ENCODE peak calls at places on chromosomes 5 and 9, in ten cellular contexts. P is GM12865; T is SHP77; J is G401; B is GM12891; S is lower lobe of right lung; N is mucosa of descending colon; W is activated CD8-positive, alpha-beta memory T cell treated with anti-CD3 and anti-CD28 coated beads for 1 hour; V is endothelial cell; C is astrocyte of the hippocampus. H is an unnamed sample.

GRCh38 chr9:107118873-107119272 is 164.2 kb upstream of the RAD23B start:
- DNase-seq in P (no peak), T (no peak), J (no peak), B (no peak), S (no peak), N (no peak), W (no peak), V (no peak), C (no peak), H (no peak)

GRCh38 chr5:141846031-141846430 is 32.2 kb downstream of the PCDH1 start:
- DNase-seq in P (no peak), T (peak; percentile 82), J (peak; percentile 53), B (no peak), S (no peak), N (no peak), W (no peak), V (no peak), C (peak; percentile 75), H (peak; percentile 42)

GRCh38 chr5:30401479-30402058 is 791.9 kb upstream of the CDH6 start:
- DNase-seq in P (peak; percentile 0), T (peak; percentile 67), J (peak; percentile 6), B (no peak), S (no peak), N (no peak), W (no peak), V (peak; percentile 55), C (peak; percentile 63), H (no peak)

GRCh38 chr5:173499471-173500212 is 116.8 kb downstream of the BOD1 start:
- DNase-seq in P (no peak), T (peak; percentile 88), J (no peak), B (no peak), S (no peak), N (no peak), W (no peak), V (no peak), C (no peak), H (no peak)

GRCh38 chr9:121269030-121269887 is 1.3 kb downstream of the GSN start:
- DNase-seq in P (no peak), T (no peak), J (no peak), B (no peak), S (no peak), N (peak; percentile 70), W (no peak), V (no peak), C (peak; percentile 50), H (peak; percentile 12)

GRCh38 chr5:129459485-129460120 is 495 bp upstream of the ADAMTS19 start:
- DNase-seq in P (no peak), T (no peak), J (no peak), B (no peak), S (no peak), N (peak; percentile 58), W (no peak), V (peak; percentile 55), C (peak; percentile 77), H (no peak)

GRCh38 chr5:115374057-115374775 is 77.8 kb upstream of the CCDC112 start:
- DNase-seq in P (no peak), T (no peak), J (no peak), B (no peak), S (no peak), N (no peak), W (no peak), V (no peak), C (no peak), H (no peak)

GRCh38 chr9:137550958-137551655 is 572 bp upstream of the MRPL41 start:
- DNase-seq in P (no peak), T (peak; percentile 92), J (no peak), B (peak; percentile 79), S (peak; percentile 87), N (peak; percentile 87), W (peak; percentile 24), V (peak; percentile 66), C (no peak), H (peak; percentile 50)

GRCh38 chr5:72079288-72079687 is 28.0 kb upstream of the MAP1B start:
- DNase-seq in P (no peak), T (peak; percentile 20), J (peak; percentile 35), B (no peak), S (no peak), N (no peak), W (no peak), V (peak; percentile 26), C (peak; percentile 4), H (no peak)

GRCh38 chr5:80254767-80255424 is 952 bp downstream of the SERINC5 start:
- DNase-seq in P (peak; percentile 5), T (no peak), J (peak; percentile 56), B (no peak), S (no peak), N (no peak), W (no peak), V (no peak), C (peak; percentile 58), H (no peak)

GRCh38 chr5:8391916-8392315 is 523.0 kb downstream of the MTRR start:
- DNase-seq in P (no peak), T (no peak), J (no peak), B (no peak), S (no peak), N (no peak), W (no peak), V (no peak), C (no peak), H (no peak)

GRCh38 chr9:99253772-99254431 is 31.8 kb downstream of the SEC61B start:
- DNase-seq in P (peak; percentile 94), T (no peak), J (no peak), B (peak; percentile 46), S (no peak), N (peak; percentile 56), W (peak; percentile 11), V (no peak), C (no peak), H (no peak)

GRCh38 chr5:175444905-175445456 is 999 bp upstream of the DRD1 start:
- DNase-seq in P (no peak), T (no peak), J (no peak), B (no peak), S (no peak), N (no peak), W (no peak), V (no peak), C (no peak), H (no peak)

GRCh38 chr5:125668904-125669303 is 754.3 kb upstream of the GRAMD2B start:
- DNase-seq in P (peak; percentile 14), T (peak; percentile 44), J (no peak), B (no peak), S (no peak), N (no peak), W (no peak), V (no peak), C (no peak), H (peak; percentile 33)

GRCh38 chr5:169125571-169125970 is 175.4 kb downstream of the SLIT3 start:
- DNase-seq in P (no peak), T (no peak), J (no peak), B (no peak), S (no peak), N (no peak), W (no peak), V (no peak), C (peak; percentile 39), H (no peak)

GRCh38 chr9:86975571-86975970 is 28.3 kb upstream of the GAS1 start:
- DNase-seq in P (no peak), T (no peak), J (no peak), B (no peak), S (no peak), N (no peak), W (no peak), V (no peak), C (no peak), H (no peak)

GRCh38 chr5:151694035-151694485 is 7.3 kb upstream of the SPARC start:
- DNase-seq in P (no peak), T (no peak), J (no peak), B (no peak), S (no peak), N (no peak), W (no peak), V (no peak), C (peak; percentile 58), H (no peak)

GRCh38 chr5:95081500-95082355 is 203.2 kb downstream of the MCTP1 start:
- DNase-seq in P (peak; percentile 79), T (peak; percentile 3), J (peak; percentile 74), B (no peak), S (peak; percentile 73), N (peak; percentile 47), W (no peak), V (no peak), C (peak; percentile 70), H (no peak)

GRCh38 chr9:128067898-128068655 is at the start of gene SLC25A25:
- DNase-seq in P (peak; percentile 100), T (peak; percentile 99), J (peak; percentile 100), B (peak; percentile 90), S (peak; percentile 100), N (peak; percentile 100), W (peak; percentile 99), V (peak; percentile 100), C (peak; percentile 100), H (peak; percentile 98)

GRCh38 chr9:93299418-93300174 is 115.7 kb downstream of the WNK2 start:
- DNase-seq in P (no peak), T (no peak), J (peak; percentile 62), B (no peak), S (no peak), N (no peak), W (no peak), V (no peak), C (no peak), H (peak; percentile 52)

GRCh38 chr9:89919171-89919681 is 314.4 kb downstream of the GADD45G start:
- DNase-seq in P (peak; percentile 57), T (peak; percentile 86), J (no peak), B (peak; percentile 33), S (no peak), N (no peak), W (no peak), V (peak; percentile 47), C (peak; percentile 10), H (peak; percentile 37)

GRCh38 chr5:57736716-57737115 is 254.1 kb upstream of the ACTBL2 start:
- DNase-seq in P (no peak), T (no peak), J (no peak), B (no peak), S (no peak), N (no peak), W (no peak), V (no peak), C (peak; percentile 29), H (no peak)

GRCh38 chr5:122576266-122577016 is 198.4 kb upstream of the SNX2 start:
- DNase-seq in P (no peak), T (no peak), J (no peak), B (no peak), S (no peak), N (no peak), W (no peak), V (no peak), C (peak; percentile 67), H (no peak)

GRCh38 chr9:123927625-123928308 is 2.2 kb downstream of the DENND1A start:
- DNase-seq in P (peak; percentile 59), T (no peak), J (no peak), B (no peak), S (no peak), N (no peak), W (no peak), V (no peak), C (peak; percentile 28), H (no peak)

GRCh38 chr5:71483355-71483754 is 27.9 kb downstream of the BDP1 start:
- DNase-seq in P (no peak), T (no peak), J (no peak), B (no peak), S (no peak), N (no peak), W (no peak), V (no peak), C (peak; percentile 78), H (no peak)

GRCh38 chr5:72648511-72648910 is 141.3 kb upstream of the ZNF366 start:
- DNase-seq in P (no peak), T (no peak), J (peak; percentile 74), B (no peak), S (no peak), N (no peak), W (no peak), V (no peak), C (no peak), H (no peak)

GRCh38 chr5:178152491-178153444 is 917 bp downstream of the NHP2 start:
- DNase-seq in P (no peak), T (no peak), J (no peak), B (no peak), S (no peak), N (no peak), W (no peak), V (no peak), C (no peak), H (no peak)

GRCh38 chr9:106689089-106689488 is 173.9 kb upstream of the ZNF462 start:
- DNase-seq in P (no peak), T (no peak), J (no peak), B (no peak), S (no peak), N (no peak), W (no peak), V (no peak), C (no peak), H (no peak)